ENCODE peak calls at places on chromosome 6, in ten cellular contexts. N, Z, Y, F, B, I, A, U, L and Q are unnamed samples.

GRCh38 chr6:70834520-70834919 is 122.3 kb downstream of the B3GAT2 start:
- DNase-seq in N (no peak), Z (no peak), Y (no peak), F (no peak), B (no peak), I (no peak), A (no peak), U (no peak), L (no peak), Q (no peak)

GRCh38 chr6:165850434-165851019 is 187.5 kb upstream of the PDE10A start:
- DNase-seq in N (peak), Z (peak), Y (peak), F (peak), B (peak), I (no peak), A (peak), U (peak), L (no peak), Q (peak)

GRCh38 chr6:169654590-169655391 is 47.0 kb downstream of the WDR27 start:
- DNase-seq in N (peak), Z (peak), Y (no peak), F (peak), B (no peak), I (no peak), A (peak), U (no peak), L (no peak), Q (no peak)

GRCh38 chr6:157271441-157271840 is 51.9 kb downstream of the TMEM242 start:
- DNase-seq in N (no peak), Z (no peak), Y (no peak), F (no peak), B (no peak), I (no peak), A (no peak), U (no peak), L (peak), Q (no peak)

GRCh38 chr6:139311826-139312225 is 20.0 kb upstream of the TXLNB start:
- DNase-seq in N (no peak), Z (no peak), Y (no peak), F (no peak), B (no peak), I (no peak), A (no peak), U (no peak), L (no peak), Q (no peak)

GRCh38 chr6:32254761-32255211 is 30.9 kb upstream of the NOTCH4 start:
- DNase-seq in N (no peak), Z (no peak), Y (no peak), F (peak), B (peak), I (no peak), A (no peak), U (no peak), L (no peak), Q (no peak)

GRCh38 chr6:155219858-155220301 is 43.9 kb upstream of the CLDN20 start:
- DNase-seq in N (no peak), Z (no peak), Y (no peak), F (no peak), B (no peak), I (no peak), A (no peak), U (no peak), L (peak), Q (no peak)

GRCh38 chr6:98847767-98848538 is 13.6 kb downstream of the POU3F2 start:
- DNase-seq in N (no peak), Z (no peak), Y (no peak), F (peak), B (no peak), I (no peak), A (no peak), U (no peak), L (no peak), Q (no peak)

GRCh38 chr6:169669147-169669546 is 32.7 kb downstream of the WDR27 start:
- DNase-seq in N (no peak), Z (no peak), Y (no peak), F (no peak), B (no peak), I (no peak), A (no peak), U (no peak), L (no peak), Q (no peak)

GRCh38 chr6:290111-290932 is 2.0 kb upstream of the DUSP22 start:
- DNase-seq in N (no peak), Z (peak), Y (no peak), F (no peak), B (no peak), I (peak), A (no peak), U (no peak), L (no peak), Q (peak)

GRCh38 chr6:106527979-106528378 is 101.3 kb downstream of the RTN4IP1 start:
- DNase-seq in N (no peak), Z (no peak), Y (no peak), F (no peak), B (peak), I (no peak), A (no peak), U (no peak), L (no peak), Q (no peak)

DNA sequence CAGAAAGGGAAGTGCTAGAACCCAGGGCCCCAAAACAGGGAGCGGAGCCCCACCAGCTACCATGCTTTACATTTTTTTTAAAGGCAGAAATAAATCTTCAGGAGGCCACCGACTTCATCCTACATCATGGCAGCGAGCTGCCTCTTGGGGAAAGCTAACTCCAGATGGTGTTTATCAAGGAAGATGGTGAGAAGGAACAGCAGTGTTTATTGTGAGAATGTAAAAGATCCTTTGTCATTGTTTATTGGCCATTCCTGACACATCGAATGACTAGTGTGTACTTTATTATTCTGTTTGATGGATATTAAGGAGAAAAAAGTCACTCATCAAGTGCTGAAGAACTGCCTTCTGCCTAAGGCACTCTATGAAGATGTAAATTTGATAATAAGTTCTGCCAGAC is 194.9 kb upstream of the RREB1 start:
- DNase-seq in N (no peak), Z (no peak), Y (no peak), F (no peak), B (no peak), I (no peak), A (no peak), U (no peak), L (no peak), Q (no peak)
- TF ChIP-seq EP300 in N (no peak), Z (no peak), Y (no peak), F (no peak), B (no peak), I (no peak), A (no peak), U (no peak), L (no peak), Q (no peak)

GRCh38 chr6:33621396-33622388 is 570 bp downstream of the ITPR3 start:
- DNase-seq in N (peak), Z (peak), Y (no peak), F (peak), B (no peak), I (no peak), A (peak), U (peak), L (no peak), Q (no peak)
- TF ChIP-seq POLR2A in N (no peak), Z (no peak), Y (no peak), F (no peak), B (no peak), I (peak), A (peak), U (no peak), L (no peak), Q (no peak)

DNA sequence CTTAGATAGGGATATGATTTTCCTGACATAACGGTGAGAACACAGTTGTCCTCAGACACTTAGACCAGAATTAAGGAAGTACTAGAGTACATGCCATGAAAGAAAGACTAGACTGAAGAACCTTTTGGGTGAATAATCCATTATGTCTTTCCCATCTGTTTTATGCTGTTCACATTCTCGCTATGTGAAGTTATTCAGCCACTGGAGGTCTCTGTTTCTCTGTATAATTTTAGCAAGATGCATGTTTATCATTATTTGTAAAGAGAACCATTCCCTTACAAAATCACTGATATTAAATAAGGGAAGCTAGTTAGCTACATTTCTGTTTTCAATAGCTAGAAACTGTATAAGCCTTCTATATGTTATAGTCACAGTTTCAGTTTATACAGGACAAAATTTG is 391.9 kb downstream of the CD109 start:
- DNase-seq in N (no peak), Z (no peak), Y (no peak), F (no peak), B (no peak), I (no peak), A (no peak), U (no peak), L (no peak), Q (no peak)
- TF ChIP-seq EP300 in N (no peak), Z (no peak), Y (no peak), F (no peak), B (no peak), I (no peak), A (no peak), U (no peak), L (no peak), Q (no peak)

DNA sequence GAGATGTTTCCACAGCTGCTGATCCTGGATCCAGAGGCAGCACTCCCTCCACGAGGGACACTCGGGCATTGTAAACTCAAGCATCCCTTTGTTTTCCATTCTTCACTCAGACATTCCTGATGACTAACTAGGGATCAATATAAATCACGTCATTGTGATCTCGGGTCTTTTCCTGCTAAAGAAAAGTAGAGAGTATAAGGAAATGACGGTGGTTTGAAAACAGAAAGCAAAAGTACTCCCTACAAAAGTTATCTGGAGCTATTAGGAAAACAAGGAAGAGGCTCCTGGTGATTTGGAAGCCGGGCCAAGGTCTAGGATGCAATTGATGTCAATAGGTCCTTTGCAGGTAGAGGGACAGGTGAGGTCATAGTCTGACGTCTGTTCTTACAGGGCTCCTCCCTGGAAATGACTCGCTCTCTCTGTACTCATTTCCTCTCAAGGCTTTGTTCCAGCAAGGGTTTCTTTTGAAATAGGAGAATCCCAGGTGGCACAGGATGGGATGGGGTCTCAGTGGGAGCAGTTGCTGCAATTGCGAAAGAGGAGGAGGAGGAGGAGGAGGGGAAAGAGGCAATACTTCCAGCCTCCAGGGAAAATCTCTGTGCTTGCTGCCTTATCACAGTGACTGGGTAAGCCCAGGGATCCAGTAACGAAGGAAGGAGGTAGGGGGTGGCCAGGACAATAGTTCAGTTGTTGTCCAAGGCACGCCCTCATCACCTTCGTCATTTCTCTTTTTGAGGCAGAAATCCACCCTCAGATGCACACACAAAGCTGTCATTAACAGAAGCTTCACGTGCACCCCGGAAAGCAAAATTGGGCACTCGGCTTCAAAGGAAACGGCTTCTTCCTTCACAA is 222.9 kb downstream of the LY86 start:
- DNase-seq in N (peak), Z (peak), Y (peak), F (no peak), B (peak), I (no peak), A (peak), U (no peak), L (no peak), Q (no peak)
- TF ChIP-seq POLR2A in N (no peak), Z (no peak), Y (no peak), F (no peak), B (no peak), I (no peak), A (peak), U (no peak), L (no peak), Q (no peak)

GRCh38 chr6:133236898-133237297 is 4.3 kb upstream of the EYA4 start:
- DNase-seq in N (no peak), Z (peak), Y (no peak), F (no peak), B (no peak), I (no peak), A (no peak), U (no peak), L (no peak), Q (no peak)
- TF ChIP-seq EP300 in N (no peak), Z (no peak), Y (no peak), F (no peak), B (peak), I (no peak), A (no peak), U (no peak), L (no peak), Q (no peak)